ENCODE peak calls at places on chromosomes 2 and 18, in six cellular contexts. D is stimulated activated CD8-positive, alpha-beta memory T cell treated with anti-CD3 and anti-CD28 coated beads, Interleukin-4, amount 100 ng/mL, for 24 hours; I is stromal cell of bone marrow; O is NCI-H1092; R is A673; B is uterus. K is an unnamed sample.

GRCh38 chr2:128091691-128092050 is 671 bp downstream of the UGGT1 start:
- DNase-seq in D (no peak), I (peak; percentile 12), O (no peak), R (peak; percentile 33), B (no peak), K (no peak)

GRCh38 chr18:58285731-58286130 is 241.7 kb downstream of the NEDD4L start:
- DNase-seq in D (no peak), I (no peak), O (no peak), R (no peak), B (no peak), K (no peak)

GRCh38 chr2:239201531-239201876 is 199.3 kb downstream of the HDAC4 start:
- DNase-seq in D (no peak), I (no peak), O (no peak), R (no peak), B (peak; percentile 57), K (no peak)

GRCh38 chr2:102317715-102318114 is 6.4 kb downstream of the IL1RL1 start:
- DNase-seq in D (no peak), I (no peak), O (no peak), R (no peak), B (no peak), K (no peak)

GRCh38 chr2:122545821-122546220 is 790.4 kb downstream of the TSN start:
- DNase-seq in D (no peak), I (no peak), O (no peak), R (no peak), B (no peak), K (no peak)

GRCh38 chr2:183069174-183069573 is 9.4 kb upstream of the DUSP19 start:
- DNase-seq in D (no peak), I (no peak), O (no peak), R (no peak), B (no peak), K (no peak)

GRCh38 chr2:46299365-46300263 is 2.4 kb downstream of the EPAS1 start:
- DNase-seq in D (no peak), I (no peak), O (no peak), R (peak; percentile 68), B (peak; percentile 74), K (no peak)

GRCh38 chr18:54119524-54120019 is 104.9 kb downstream of the MBD2 start:
- DNase-seq in D (no peak), I (peak; percentile 49), O (peak; percentile 49), R (peak; percentile 71), B (no peak), K (peak; percentile 71)

GRCh38 chr2:19733951-19734425 is 167.8 kb downstream of the TTC32 start:
- DNase-seq in D (no peak), I (peak; percentile 70), O (no peak), R (no peak), B (peak; percentile 24), K (no peak)

GRCh38 chr2:213167559-213167958 is 16.1 kb upstream of the IKZF2 start:
- DNase-seq in D (no peak), I (no peak), O (no peak), R (no peak), B (no peak), K (no peak)

GRCh38 chr2:95009009-95009760 is 16.3 kb upstream of the MAL start:
- DNase-seq in D (no peak), I (no peak), O (no peak), R (no peak), B (no peak), K (no peak)

GRCh38 chr2:163656622-163657021 is 79.2 kb downstream of the FIGN start:
- DNase-seq in D (no peak), I (no peak), O (no peak), R (no peak), B (no peak), K (no peak)

GRCh38 chr2:219570194-219570923 is 980 bp downstream of the OBSL1 start:
- DNase-seq in D (no peak), I (no peak), O (no peak), R (no peak), B (no peak), K (no peak)

GRCh38 chr2:54704688-54705605 is 18.5 kb upstream of the EML6 start:
- DNase-seq in D (no peak), I (peak; percentile 62), O (no peak), R (peak; percentile 81), B (no peak), K (peak; percentile 84)

GRCh38 chr18:8299054-8299708 is 310.1 kb upstream of the RAB12 start:
- DNase-seq in D (no peak), I (no peak), O (peak; percentile 67), R (no peak), B (no peak), K (no peak)

GRCh38 chr2:112588611-112589045 is 4.2 kb downstream of the CHCHD5 start:
- DNase-seq in D (no peak), I (no peak), O (peak; percentile 44), R (no peak), B (no peak), K (no peak)

GRCh38 chr2:20496069-20496468 is 49.2 kb downstream of the RHOB start:
- DNase-seq in D (no peak), I (peak; percentile 71), O (no peak), R (no peak), B (no peak), K (peak; percentile 26)

GRCh38 chr2:63875758-63876710 is 34.3 kb downstream of the UGP2 start:
- DNase-seq in D (no peak), I (no peak), O (no peak), R (no peak), B (no peak), K (peak; percentile 10)

GRCh38 chr2:86249176-86249842 is 50.1 kb downstream of the MRPL35 start:
- DNase-seq in D (no peak), I (peak; percentile 34), O (peak; percentile 6), R (no peak), B (peak; percentile 84), K (peak; percentile 25)

GRCh38 chr2:223954401-223954800 is 2.9 kb upstream of the MRPL44 start:
- DNase-seq in D (no peak), I (peak; percentile 91), O (no peak), R (no peak), B (no peak), K (peak; percentile 42)

GRCh38 chr2:97005353-97005752 is 19.0 kb upstream of the FAM178B start:
- DNase-seq in D (no peak), I (no peak), O (no peak), R (peak; percentile 33), B (no peak), K (peak; percentile 62)

GRCh38 chr2:66573412-66573811 is 138.5 kb downstream of the MEIS1 start:
- DNase-seq in D (no peak), I (no peak), O (no peak), R (no peak), B (no peak), K (no peak)

GRCh38 chr18:23259701-23260661 is 124.7 kb downstream of the CABLES1 start:
- DNase-seq in D (no peak), I (peak; percentile 52), O (peak; percentile 85), R (peak; percentile 98), B (peak; percentile 84), K (peak; percentile 77)

GRCh38 chr2:207990784-207991183 is 34.5 kb downstream of the PLEKHM3 start:
- DNase-seq in D (no peak), I (no peak), O (no peak), R (no peak), B (no peak), K (no peak)

GRCh38 chr2:186347472-186347871 is 138.6 kb upstream of the ZC3H15 start:
- DNase-seq in D (no peak), I (peak; percentile 17), O (no peak), R (peak; percentile 16), B (no peak), K (no peak)

GRCh38 chr2:213068681-213069359 is 82.6 kb downstream of the IKZF2 start:
- DNase-seq in D (no peak), I (no peak), O (no peak), R (peak; percentile 31), B (no peak), K (no peak)

GRCh38 chr18:26208901-26209445 is 17.3 kb upstream of the TAF4B start:
- DNase-seq in D (no peak), I (no peak), O (no peak), R (no peak), B (no peak), K (no peak)

GRCh38 chr2:62596061-62596658 is 90.2 kb upstream of the TMEM17 start:
- DNase-seq in D (no peak), I (peak; percentile 71), O (no peak), R (no peak), B (no peak), K (no peak)

GRCh38 chr18:8996771-8997432 is 105.6 kb upstream of the NDUFV2 start:
- DNase-seq in D (no peak), I (no peak), O (no peak), R (no peak), B (no peak), K (no peak)

GRCh38 chr2:237552911-237553310 is 13.5 kb upstream of the PRLH start:
- DNase-seq in D (no peak), I (no peak), O (no peak), R (peak; percentile 17), B (peak; percentile 3), K (no peak)

GRCh38 chr2:121809607-121810006 is 54.2 kb downstream of the TSN start:
- DNase-seq in D (no peak), I (no peak), O (no peak), R (no peak), B (no peak), K (no peak)

GRCh38 chr2:158723921-158724802 is 71.0 kb upstream of the DAPL1 start:
- DNase-seq in D (no peak), I (no peak), O (no peak), R (peak; percentile 12), B (no peak), K (peak; percentile 48)

GRCh38 chr2:144629937-144630336 is 110.0 kb upstream of the ZEB2 start:
- DNase-seq in D (no peak), I (no peak), O (no peak), R (no peak), B (no peak), K (no peak)

GRCh38 chr18:37270046-37270665 is 295.4 kb downstream of the CELF4 start:
- DNase-seq in D (no peak), I (peak; percentile 17), O (no peak), R (peak; percentile 64), B (no peak), K (peak; percentile 40)

GRCh38 chr18:72830109-72830508 is 37.7 kb downstream of the NETO1 start:
- DNase-seq in D (no peak), I (no peak), O (peak; percentile 33), R (peak; percentile 10), B (no peak), K (no peak)

GRCh38 chr2:97745474-97746172 is 32.2 kb downstream of the ZAP70 start:
- DNase-seq in D (peak; percentile 46), I (no peak), O (no peak), R (no peak), B (no peak), K (no peak)

GRCh38 chr18:62450546-62451395 is 72.1 kb upstream of the ZCCHC2 start:
- DNase-seq in D (no peak), I (peak; percentile 73), O (peak; percentile 63), R (peak; percentile 81), B (peak; percentile 72), K (no peak)

GRCh38 chr2:228268756-228269155 is 87.3 kb upstream of the SPHKAP start:
- DNase-seq in D (no peak), I (no peak), O (peak; percentile 30), R (no peak), B (no peak), K (no peak)

GRCh38 chr2:190822038-190822437 is 58.6 kb upstream of the GLS start:
- DNase-seq in D (no peak), I (no peak), O (no peak), R (no peak), B (no peak), K (peak; percentile 41)

GRCh38 chr2:25347205-25347815 is 5.6 kb upstream of the DNMT3A start:
- DNase-seq in D (peak; percentile 39), I (no peak), O (no peak), R (no peak), B (no peak), K (no peak)